ENCODE peak calls at places on chromosomes 5 and 9, in seven cellular contexts. K is psoas muscle, I is GM23248, S is stomach, V is AG04450, M is kidney, G is left ventricle myocardium inferior. Z is an unnamed sample.

GRCh38 chr9:71285191-71285656 is 163.8 kb upstream of the TRPM3 start:
- DNase-seq in S (no peak), K (no peak), I (peak), G (no peak), M (no peak), V (peak), Z (no peak)

GRCh38 chr5:109484597-109484996 is 74.8 kb upstream of the PJA2 start:
- DNase-seq in V (no peak), I (no peak), K (no peak), S (no peak), M (no peak), G (no peak), Z (no peak)

GRCh38 chr5:17444496-17444895 is 53.5 kb upstream of the TAF11L2 start:
- DNase-seq in S (no peak), M (no peak), V (no peak), K (no peak), I (peak), G (no peak), Z (no peak)

GRCh38 chr9:133769511-133770075 is 31.4 kb upstream of the SARDH start:
- DNase-seq in I (no peak), M (peak), K (peak), V (no peak), S (peak), G (no peak), Z (no peak)

GRCh38 chr5:158639876-158640570 is 459.7 kb downstream of the EBF1 start:
- DNase-seq in G (no peak), V (no peak), I (peak), M (no peak), S (no peak), K (no peak), Z (no peak)

GRCh38 chr5:80963966-80964481 is 3.9 kb downstream of the RASGRF2 start:
- DNase-seq in V (no peak), K (no peak), I (no peak), M (no peak), S (no peak), G (no peak), Z (no peak)

GRCh38 chr5:130110333-130110732 is 206.1 kb downstream of the CHSY3 start:
- DNase-seq in I (no peak), M (no peak), G (no peak), V (no peak), S (no peak), K (no peak), Z (no peak)

GRCh38 chr9:114691046-114691955 is 9.3 kb upstream of the TEX48 start:
- DNase-seq in G (no peak), V (peak), S (no peak), K (no peak), M (no peak), I (peak), Z (peak)

GRCh38 chr5:53817183-53817582 is 256.7 kb downstream of the NDUFS4 start:
- DNase-seq in M (no peak), G (no peak), I (no peak), S (no peak), K (no peak), V (no peak), Z (no peak)

GRCh38 chr9:85212887-85213286 is 528.9 kb downstream of the AGTPBP1 start:
- DNase-seq in S (no peak), G (no peak), V (no peak), I (peak), K (no peak), M (no peak), Z (peak)

GRCh38 chr9:20358201-20358600 is 264.1 kb downstream of the MLLT3 start:
- DNase-seq in G (no peak), V (no peak), I (peak), M (no peak), S (no peak), K (no peak), Z (no peak)

GRCh38 chr9:14278291-14278721 is 35.6 kb downstream of the NFIB start:
- DNase-seq in K (no peak), S (no peak), M (no peak), I (peak), V (no peak), G (no peak), Z (peak)

GRCh38 chr9:14279671-14280070 is 34.3 kb downstream of the NFIB start:
- DNase-seq in K (no peak), M (no peak), V (no peak), G (no peak), S (no peak), I (no peak), Z (no peak)

GRCh38 chr9:14275331-14275730 is 38.6 kb downstream of the NFIB start:
- DNase-seq in S (no peak), G (no peak), V (no peak), K (no peak), I (no peak), M (no peak), Z (no peak)

GRCh38 chr9:14277202-14277601 is 36.7 kb downstream of the NFIB start:
- DNase-seq in G (peak), S (no peak), K (peak), V (no peak), I (peak), M (no peak), Z (no peak)

GRCh38 chr9:14277761-14278160 is 36.2 kb downstream of the NFIB start:
- DNase-seq in V (no peak), K (no peak), G (no peak), S (no peak), I (peak), M (no peak), Z (no peak)
- H3K4me3 ChIP-seq in V (no peak), K (peak), G (peak), S (no peak), I (peak), M (no peak), Z (no peak)

GRCh38 chr9:98046161-98046543 is 10.4 kb upstream of the NANS start:
- DNase-seq in G (no peak), I (no peak), K (no peak), M (no peak), S (no peak), V (no peak), Z (no peak)
- H3K4me3 ChIP-seq in G (no peak), I (no peak), K (no peak), M (no peak), S (no peak), V (no peak), Z (no peak)

GRCh38 chr9:16871358-16872151 is 1.1 kb upstream of the BNC2 start:
- DNase-seq in K (peak), I (peak), V (no peak), S (peak), G (peak), M (peak), Z (no peak)
- H3K4me3 ChIP-seq in K (peak), I (peak), V (peak), S (peak), G (peak), M (peak), Z (peak)

DNA sequence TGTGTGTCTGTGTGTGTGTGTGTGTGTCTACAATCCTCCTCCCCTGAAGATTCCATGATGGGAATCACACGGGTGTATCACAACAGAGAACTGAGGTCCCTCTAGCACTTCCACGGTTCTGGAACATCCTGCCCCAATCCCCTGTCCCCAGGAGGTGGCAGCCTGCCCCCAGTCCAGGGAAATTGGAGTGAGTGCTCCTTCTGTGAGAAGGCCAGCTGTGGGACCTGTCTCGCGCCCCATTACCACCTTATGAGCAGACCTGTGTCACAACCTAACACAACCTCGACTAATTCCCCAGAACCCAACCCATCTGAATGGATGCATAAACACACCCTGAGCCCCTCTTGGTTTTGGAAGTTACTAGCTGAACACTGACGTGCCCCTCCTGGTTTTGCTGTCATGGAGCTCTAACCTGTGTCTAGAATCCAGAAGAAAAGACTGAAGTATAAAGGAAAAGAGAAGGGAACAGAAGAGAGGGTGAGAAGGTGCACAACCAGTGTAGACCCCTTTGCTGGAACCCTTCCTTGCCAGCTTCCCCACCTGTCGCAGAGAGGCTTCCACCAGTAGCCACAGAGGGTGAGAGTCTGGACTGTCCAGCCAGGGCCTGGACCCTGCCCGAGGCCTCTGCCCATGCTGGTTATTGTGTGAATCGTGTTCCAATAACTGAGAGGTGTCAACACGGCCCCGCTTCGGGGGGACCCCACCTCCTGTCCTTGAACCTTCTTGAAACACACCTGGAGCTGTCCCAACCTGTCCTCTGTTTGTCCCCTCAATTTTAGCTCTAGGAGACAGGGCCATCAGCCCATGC is 3.4 kb downstream of the BTNL9 start:
- DNase-seq in M (no peak), I (no peak), V (no peak), S (no peak), G (no peak), K (no peak), Z (no peak)
- H3K4me3 ChIP-seq in M (no peak), I (no peak), V (no peak), S (no peak), G (peak), K (peak), Z (no peak)

DNA sequence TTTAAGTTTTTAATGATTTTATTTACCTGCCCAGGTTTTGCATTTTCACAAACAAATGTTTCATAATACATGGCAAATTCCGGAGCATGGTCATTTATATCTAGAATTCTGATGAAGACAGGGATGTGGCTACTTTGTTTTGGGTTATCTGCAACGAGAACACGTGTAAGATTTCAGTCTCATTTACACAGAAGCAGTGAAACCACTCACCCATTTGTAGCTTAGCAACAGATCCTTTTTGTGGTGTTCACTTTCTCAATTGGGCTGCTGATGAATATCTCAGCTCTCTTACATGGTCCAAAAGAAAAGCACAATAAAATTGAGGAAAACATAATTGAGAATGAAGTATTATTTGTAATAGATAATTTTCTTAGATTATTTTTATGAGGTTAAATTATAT is 148.6 kb downstream of the CDH9 start:
- DNase-seq in S (no peak), V (no peak), M (no peak), K (no peak), G (no peak), I (no peak), Z (no peak)
- H3K4me3 ChIP-seq in S (no peak), V (no peak), M (no peak), K (no peak), G (no peak), I (no peak), Z (no peak)

GRCh38 chr5:76626738-76627137 is 3.5 kb upstream of the F2RL2 start:
- DNase-seq in S (no peak), M (no peak), K (no peak), V (no peak), G (no peak), I (no peak), Z (no peak)
- H3K4me3 ChIP-seq in S (no peak), M (no peak), K (no peak), V (no peak), G (no peak), I (no peak), Z (no peak)

DNA sequence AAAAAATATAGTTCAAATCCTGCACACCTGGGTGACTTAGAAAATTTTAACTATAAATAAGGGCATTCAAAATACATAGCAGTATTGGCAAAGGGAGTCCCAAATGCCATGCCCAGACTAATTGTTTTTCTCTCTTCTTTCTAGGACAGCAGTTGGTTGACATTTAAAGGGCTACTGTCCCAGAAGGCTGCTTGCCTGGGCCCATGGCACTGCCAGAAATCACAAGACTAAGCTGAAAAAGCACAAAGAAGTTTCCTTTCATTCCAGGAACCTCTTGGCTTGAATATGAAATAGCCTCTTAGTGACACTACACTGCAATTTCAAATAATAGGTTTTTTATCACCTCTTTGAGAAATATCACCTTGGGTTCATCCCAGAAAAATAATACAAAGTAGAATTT is 388.9 kb upstream of the TRPC7 start:
- DNase-seq in G (no peak), V (no peak), S (no peak), K (no peak), I (no peak), M (no peak), Z (no peak)
- H3K4me3 ChIP-seq in G (no peak), V (no peak), S (no peak), K (no peak), I (no peak), M (no peak), Z (no peak)

GRCh38 chr5:42950091-42950465 is 90.0 kb downstream of the ANXA2R start:
- DNase-seq in G (no peak), M (no peak), S (no peak), K (no peak), V (no peak), I (no peak), Z (no peak)
- H3K4me3 ChIP-seq in G (peak), M (no peak), S (peak), K (peak), V (peak), I (peak), Z (peak)

GRCh38 chr5:137693951-137694721 is 41.8 kb downstream of the KLHL3 start:
- DNase-seq in I (no peak), K (no peak), S (no peak), M (no peak), G (no peak), V (no peak), Z (no peak)

GRCh38 chr5:137688248-137688840 is 47.5 kb downstream of the KLHL3 start:
- DNase-seq in G (no peak), V (no peak), K (no peak), M (no peak), I (peak), S (no peak), Z (no peak)

GRCh38 chr5:137693307-137693950 is 42.5 kb downstream of the KLHL3 start:
- DNase-seq in K (no peak), I (no peak), V (no peak), M (no peak), G (no peak), S (no peak), Z (no peak)

GRCh38 chr5:137689306-137689705 is 46.6 kb downstream of the KLHL3 start:
- DNase-seq in I (no peak), K (no peak), M (no peak), V (no peak), S (no peak), G (no peak), Z (no peak)
- H3K4me3 ChIP-seq in I (no peak), K (no peak), M (no peak), V (no peak), S (no peak), G (no peak), Z (no peak)